ENCODE peak calls at places on chromosomes 4 and X, in six cellular contexts. One of them, this sample, is unnamed.

GRCh38 chr4:186900232-186900900 is 176.7 kb upstream of the FAT1 start:
- DNase-seq in cardiac muscle cell: peak; percentile 75
- DNase-seq in tibial nerve: no peak
- DNase-seq in heart right ventricle: no peak
- DNase-seq in coronary artery: no peak
- DNase-seq in ovary: no peak
- DNase-seq in this sample: no peak

GRCh38 chr4:169079942-169080827 is 70.1 kb upstream of the CBR4 start:
- DNase-seq in coronary artery: no peak
- DNase-seq in ovary: peak; percentile 55
- DNase-seq in tibial nerve: peak; percentile 69
- DNase-seq in cardiac muscle cell: peak; percentile 88
- DNase-seq in heart right ventricle: peak; percentile 50
- DNase-seq in this sample: no peak

GRCh38 chr4:7115557-7116340 is 47.9 kb upstream of the GRPEL1 start:
- DNase-seq in ovary: no peak
- DNase-seq in cardiac muscle cell: no peak
- DNase-seq in tibial nerve: no peak
- DNase-seq in coronary artery: no peak
- DNase-seq in heart right ventricle: no peak
- DNase-seq in this sample: no peak

GRCh38 chr4:116702949-116703348 is 382.4 kb downstream of the TRAM1L1 start:
- DNase-seq in heart right ventricle: no peak
- DNase-seq in tibial nerve: no peak
- DNase-seq in ovary: no peak
- DNase-seq in coronary artery: no peak
- DNase-seq in cardiac muscle cell: no peak
- DNase-seq in this sample: no peak

GRCh38 chr4:6074723-6075122 is 56.5 kb upstream of the C4orf50 start:
- DNase-seq in cardiac muscle cell: no peak
- DNase-seq in coronary artery: no peak
- DNase-seq in tibial nerve: no peak
- DNase-seq in heart right ventricle: no peak
- DNase-seq in ovary: no peak
- DNase-seq in this sample: no peak

GRCh38 chr4:158766419-158767044 is 2.3 kb upstream of the FNIP2 start:
- DNase-seq in ovary: no peak
- DNase-seq in coronary artery: no peak
- DNase-seq in cardiac muscle cell: no peak
- DNase-seq in heart right ventricle: no peak
- DNase-seq in tibial nerve: no peak
- DNase-seq in this sample: no peak

GRCh38 chr4:125123710-125124109 is 191.0 kb upstream of the FAT4 start:
- DNase-seq in heart right ventricle: no peak
- DNase-seq in tibial nerve: no peak
- DNase-seq in cardiac muscle cell: peak; percentile 59
- DNase-seq in ovary: no peak
- DNase-seq in coronary artery: no peak
- DNase-seq in this sample: no peak

GRCh38 chrX:71976753-71977152 is 66.1 kb downstream of the NHSL2 start:
- DNase-seq in cardiac muscle cell: peak; percentile 24
- DNase-seq in tibial nerve: no peak
- DNase-seq in coronary artery: no peak
- DNase-seq in heart right ventricle: no peak
- DNase-seq in ovary: no peak
- DNase-seq in this sample: no peak

GRCh38 chrX:15114865-15115566 is 154.9 kb downstream of the ASB9 start:
- DNase-seq in coronary artery: no peak
- DNase-seq in tibial nerve: no peak
- DNase-seq in ovary: no peak
- DNase-seq in cardiac muscle cell: no peak
- DNase-seq in heart right ventricle: no peak
- DNase-seq in this sample: no peak

GRCh38 chr4:127782275-127783025 is at the start of gene HSPA4L:
- DNase-seq in ovary: peak; percentile 81
- DNase-seq in tibial nerve: peak; percentile 23
- DNase-seq in cardiac muscle cell: no peak
- DNase-seq in heart right ventricle: peak; percentile 43
- DNase-seq in coronary artery: no peak
- DNase-seq in this sample: peak; percentile 30

GRCh38 chr4:25914670-25915358 is 794 bp downstream of the SMIM20 start:
- DNase-seq in heart right ventricle: no peak
- DNase-seq in cardiac muscle cell: no peak
- DNase-seq in coronary artery: no peak
- DNase-seq in ovary: no peak
- DNase-seq in tibial nerve: no peak
- DNase-seq in this sample: no peak

GRCh38 chrX:151393514-151393913 is 3.5 kb upstream of the VMA21 start:
- DNase-seq in cardiac muscle cell: no peak
- DNase-seq in heart right ventricle: no peak
- DNase-seq in ovary: no peak
- DNase-seq in tibial nerve: no peak
- DNase-seq in coronary artery: no peak
- DNase-seq in this sample: no peak

GRCh38 chr4:137519406-137519805 is 12.9 kb downstream of the PCDH18 start:
- DNase-seq in cardiac muscle cell: peak; percentile 67
- DNase-seq in ovary: no peak
- DNase-seq in heart right ventricle: no peak
- DNase-seq in tibial nerve: no peak
- DNase-seq in coronary artery: no peak
- DNase-seq in this sample: no peak

GRCh38 chr4:138184881-138185280 is 57.3 kb downstream of the SLC7A11 start:
- DNase-seq in ovary: no peak
- DNase-seq in coronary artery: no peak
- DNase-seq in cardiac muscle cell: peak; percentile 45
- DNase-seq in tibial nerve: no peak
- DNase-seq in heart right ventricle: no peak
- DNase-seq in this sample: no peak

GRCh38 chr4:1277667-1278335 is 11.9 kb upstream of the MAEA start:
- DNase-seq in heart right ventricle: no peak
- DNase-seq in tibial nerve: no peak
- DNase-seq in cardiac muscle cell: peak; percentile 4
- DNase-seq in ovary: no peak
- DNase-seq in coronary artery: peak; percentile 41
- DNase-seq in this sample: no peak

GRCh38 chr4:136484996-136485395 is 1047.3 kb downstream of the PCDH18 start:
- DNase-seq in tibial nerve: no peak
- DNase-seq in heart right ventricle: no peak
- DNase-seq in cardiac muscle cell: peak; percentile 0
- DNase-seq in ovary: no peak
- DNase-seq in coronary artery: no peak
- DNase-seq in this sample: no peak

GRCh38 chr4:167119392-167119791 is 114.9 kb downstream of the SPOCK3 start:
- DNase-seq in tibial nerve: no peak
- DNase-seq in ovary: no peak
- DNase-seq in cardiac muscle cell: no peak
- DNase-seq in heart right ventricle: no peak
- DNase-seq in coronary artery: no peak
- DNase-seq in this sample: no peak

GRCh38 chr4:24032371-24032989 is 142.6 kb upstream of the PPARGC1A start:
- DNase-seq in ovary: no peak
- DNase-seq in cardiac muscle cell: peak; percentile 43
- DNase-seq in heart right ventricle: no peak
- DNase-seq in coronary artery: no peak
- DNase-seq in tibial nerve: no peak
- DNase-seq in this sample: no peak

GRCh38 chr4:184386271-184386781 is 88.0 kb downstream of the IRF2 start:
- DNase-seq in cardiac muscle cell: no peak
- DNase-seq in tibial nerve: no peak
- DNase-seq in heart right ventricle: no peak
- DNase-seq in coronary artery: no peak
- DNase-seq in ovary: no peak
- DNase-seq in this sample: no peak

GRCh38 chr4:155339588-155339987 is 37.2 kb downstream of the MAP9 start:
- DNase-seq in cardiac muscle cell: no peak
- DNase-seq in ovary: no peak
- DNase-seq in tibial nerve: no peak
- DNase-seq in heart right ventricle: no peak
- DNase-seq in coronary artery: no peak
- DNase-seq in this sample: no peak

GRCh38 chrX:18674417-18674787 is 2.5 kb upstream of the RS1 start:
- DNase-seq in ovary: peak; percentile 16
- DNase-seq in coronary artery: peak; percentile 78
- DNase-seq in cardiac muscle cell: no peak
- DNase-seq in tibial nerve: no peak
- DNase-seq in heart right ventricle: peak; percentile 35
- DNase-seq in this sample: no peak

GRCh38 chrX:19990225-19990518 is 689 bp downstream of the BCLAF3 start:
- DNase-seq in ovary: no peak
- DNase-seq in tibial nerve: no peak
- DNase-seq in coronary artery: no peak
- DNase-seq in heart right ventricle: no peak
- DNase-seq in cardiac muscle cell: no peak
- DNase-seq in this sample: no peak

GRCh38 chr4:31187979-31188378 is 467.8 kb downstream of the PCDH7 start:
- DNase-seq in heart right ventricle: no peak
- DNase-seq in coronary artery: no peak
- DNase-seq in cardiac muscle cell: no peak
- DNase-seq in ovary: no peak
- DNase-seq in tibial nerve: no peak
- DNase-seq in this sample: no peak

GRCh38 chr4:36274158-36274557 is 7.3 kb upstream of the DTHD1 start:
- DNase-seq in ovary: no peak
- DNase-seq in coronary artery: no peak
- DNase-seq in cardiac muscle cell: no peak
- DNase-seq in tibial nerve: no peak
- DNase-seq in heart right ventricle: no peak
- DNase-seq in this sample: no peak
- H3K27ac ChIP-seq in ovary: no peak overlapping the region
- H3K27ac ChIP-seq in coronary artery: no peak overlapping the region
- H3K27ac ChIP-seq in cardiac muscle cell: no peak overlapping the region
- H3K27ac ChIP-seq in tibial nerve: no peak overlapping the region
- H3K27ac ChIP-seq in heart right ventricle: no peak overlapping the region
- H3K27ac ChIP-seq in this sample: no peak overlapping the region

GRCh38 chr4:53583513-53583912 is 7.8 kb downstream of the LNX1 start:
- DNase-seq in cardiac muscle cell: no peak
- DNase-seq in coronary artery: no peak
- DNase-seq in ovary: no peak
- DNase-seq in tibial nerve: peak; percentile 19
- DNase-seq in heart right ventricle: no peak
- DNase-seq in this sample: no peak

GRCh38 chr4:53589511-53589910 is 1.8 kb downstream of the LNX1 start:
- DNase-seq in coronary artery: no peak
- DNase-seq in cardiac muscle cell: peak; percentile 26
- DNase-seq in tibial nerve: no peak
- DNase-seq in heart right ventricle: no peak
- DNase-seq in ovary: no peak
- DNase-seq in this sample: no peak

GRCh38 chr4:53587123-53587522 is 4.2 kb downstream of the LNX1 start:
- DNase-seq in tibial nerve: no peak
- DNase-seq in cardiac muscle cell: no peak
- DNase-seq in ovary: no peak
- DNase-seq in coronary artery: no peak
- DNase-seq in heart right ventricle: no peak
- DNase-seq in this sample: no peak

GRCh38 chr4:53584658-53585057 is 6.6 kb downstream of the LNX1 start:
- DNase-seq in heart right ventricle: no peak
- DNase-seq in cardiac muscle cell: no peak
- DNase-seq in tibial nerve: no peak
- DNase-seq in coronary artery: no peak
- DNase-seq in ovary: no peak
- DNase-seq in this sample: no peak

DNA sequence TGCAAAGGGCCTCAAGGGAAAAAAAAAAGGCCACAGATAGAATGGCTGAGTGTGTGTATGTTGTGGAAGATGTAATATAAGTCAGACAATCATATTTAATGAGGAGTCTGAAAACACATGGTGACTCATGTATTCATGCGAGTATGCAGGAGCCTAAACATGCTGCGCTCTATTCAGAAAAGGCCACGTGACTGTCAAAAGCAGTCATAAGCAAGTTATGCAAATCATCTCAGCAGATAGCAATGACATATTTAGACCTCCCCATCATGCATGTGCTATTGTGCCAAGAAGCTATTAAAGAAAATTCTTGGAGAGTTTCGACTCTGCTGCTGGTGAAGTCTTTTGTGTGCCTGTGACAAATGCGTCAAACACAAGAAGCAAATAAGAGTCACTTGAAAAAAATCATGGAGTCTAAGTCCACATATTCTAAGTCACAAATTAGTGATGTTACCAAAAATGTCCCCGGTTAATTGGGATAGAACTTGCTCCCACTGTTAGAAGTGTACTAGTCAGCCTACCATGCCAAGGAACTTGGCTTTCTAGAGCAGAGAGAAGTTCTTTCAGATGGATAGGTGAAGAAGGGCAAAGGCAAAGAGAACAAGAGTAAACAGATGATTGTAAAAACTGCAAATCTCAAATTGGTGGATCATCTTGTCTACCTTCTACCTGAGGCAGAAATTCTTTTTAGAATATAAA is 5.0 kb downstream of the LNX1 start:
- DNase-seq in tibial nerve: no peak
- DNase-seq in heart right ventricle: no peak
- DNase-seq in ovary: no peak
- DNase-seq in coronary artery: no peak
- DNase-seq in cardiac muscle cell: peak; percentile 91
- DNase-seq in this sample: no peak
- H3K27ac ChIP-seq in tibial nerve: no peak overlapping the region
- H3K27ac ChIP-seq in heart right ventricle: no peak overlapping the region
- H3K27ac ChIP-seq in ovary: no peak overlapping the region
- H3K27ac ChIP-seq in coronary artery: no peak overlapping the region
- H3K27ac ChIP-seq in cardiac muscle cell: no peak overlapping the region
- H3K27ac ChIP-seq in this sample: no peak overlapping the region

DNA sequence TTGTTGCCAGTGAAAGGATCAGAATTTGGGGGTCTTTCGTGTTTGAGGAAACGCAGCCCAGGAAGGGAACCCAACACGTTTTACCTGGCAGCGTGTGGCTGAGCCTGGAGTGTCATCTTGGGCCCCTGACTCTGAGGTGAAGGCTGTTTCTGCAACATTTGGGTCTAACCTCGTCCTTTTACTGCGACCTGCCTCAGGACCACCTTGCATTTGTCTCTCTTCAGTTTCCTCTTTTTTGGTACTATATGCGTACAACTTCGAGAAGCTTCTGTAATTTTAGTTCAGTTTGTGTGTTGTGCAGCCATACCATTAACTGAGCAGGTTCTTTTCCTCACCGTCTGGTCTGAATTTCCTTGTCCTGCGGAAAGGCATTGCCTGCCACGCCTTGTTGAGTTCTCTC is 61.5 kb downstream of the TMEM131L start:
- DNase-seq in cardiac muscle cell: no peak
- DNase-seq in ovary: no peak
- DNase-seq in coronary artery: no peak
- DNase-seq in heart right ventricle: no peak
- DNase-seq in tibial nerve: no peak
- DNase-seq in this sample: no peak
- H3K27ac ChIP-seq in cardiac muscle cell: no peak overlapping the region
- H3K27ac ChIP-seq in ovary: no peak overlapping the region
- H3K27ac ChIP-seq in coronary artery: no peak overlapping the region
- H3K27ac ChIP-seq in heart right ventricle: peak overlapping the region; percentile 59
- H3K27ac ChIP-seq in tibial nerve: no peak overlapping the region
- H3K27ac ChIP-seq in this sample: no peak overlapping the region

DNA sequence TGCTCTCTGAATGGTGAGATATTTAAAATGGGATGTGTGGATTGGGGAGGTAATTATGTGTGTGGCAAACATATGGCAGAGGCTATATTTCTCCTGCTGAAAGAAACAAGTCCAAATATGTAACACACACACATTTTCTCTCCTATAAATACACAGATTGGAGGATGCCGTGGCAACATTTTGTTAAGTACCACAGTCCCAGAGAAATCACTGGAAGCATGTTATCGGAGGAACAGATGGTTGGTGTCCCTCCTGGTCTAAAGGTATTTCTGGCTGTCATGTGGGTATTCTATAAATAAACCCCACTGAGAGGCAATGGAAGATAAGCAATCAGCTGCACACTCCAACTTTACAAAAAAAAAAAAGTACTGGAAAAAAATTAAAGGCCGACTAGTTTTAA is 528.3 kb upstream of the BOD1L1 start:
- DNase-seq in coronary artery: no peak
- DNase-seq in ovary: no peak
- DNase-seq in tibial nerve: no peak
- DNase-seq in cardiac muscle cell: no peak
- DNase-seq in heart right ventricle: no peak
- DNase-seq in this sample: no peak
- H3K27ac ChIP-seq in coronary artery: no peak overlapping the region
- H3K27ac ChIP-seq in ovary: no peak overlapping the region
- H3K27ac ChIP-seq in tibial nerve: no peak overlapping the region
- H3K27ac ChIP-seq in cardiac muscle cell: peak overlapping the region; percentile 49
- H3K27ac ChIP-seq in heart right ventricle: no peak overlapping the region
- H3K27ac ChIP-seq in this sample: no peak overlapping the region

This sample was measured in caudate nucleus.